ENCODE peak calls at places on chromosomes 7 and 10, in nine cellular contexts. W is cardiac fibroblast, D is PC-9, Y is nephron progenitor cell, B is HFFc6, S is hepatocyte, J is lower lobe of right lung, R is AG09309, F is astrocyte of the cerebellum. Z is an unnamed sample.

GRCh38 chr10:102235598-102235920 is 5.8 kb downstream of the PITX3 start:
- DNase-seq in W (peak; percentile 36), D (peak; percentile 25), Y (no peak), B (peak; percentile 18), S (no peak), J (no peak), R (no peak), F (no peak), Z (no peak)

GRCh38 chr7:105277341-105277740 is 111.4 kb downstream of the SRPK2 start:
- DNase-seq in W (peak; percentile 83), D (no peak), Y (no peak), B (peak; percentile 19), S (peak; percentile 6), J (no peak), R (no peak), F (peak; percentile 77), Z (no peak)

GRCh38 chr7:35975851-35976454 is 175.1 kb downstream of the SEPTIN7 start:
- DNase-seq in W (peak; percentile 89), D (peak; percentile 60), Y (peak; percentile 55), B (peak; percentile 66), S (peak; percentile 86), J (no peak), R (peak; percentile 59), F (peak; percentile 73), Z (no peak)

GRCh38 chr7:462173-463103 is 57.2 kb downstream of the PDGFA start:
- DNase-seq in W (no peak), D (no peak), Y (no peak), B (no peak), S (no peak), J (peak; percentile 45), R (no peak), F (no peak), Z (no peak)

GRCh38 chr7:70068531-70068930 is 470.3 kb downstream of the AUTS2 start:
- DNase-seq in W (no peak), D (no peak), Y (no peak), B (no peak), S (no peak), J (no peak), R (no peak), F (no peak), Z (no peak)

GRCh38 chr7:2716488-2716887 is 28.5 kb downstream of the AMZ1 start:
- DNase-seq in W (no peak), D (no peak), Y (no peak), B (no peak), S (no peak), J (no peak), R (no peak), F (no peak), Z (no peak)

GRCh38 chr7:131778601-131779000 is 222.2 kb upstream of the PODXL start:
- DNase-seq in W (no peak), D (no peak), Y (no peak), B (no peak), S (no peak), J (no peak), R (no peak), F (no peak), Z (no peak)

GRCh38 chr10:96699613-96700012 is 20.7 kb downstream of the PIK3AP1 start:
- DNase-seq in W (no peak), D (no peak), Y (no peak), B (no peak), S (no peak), J (no peak), R (no peak), F (no peak), Z (no peak)

GRCh38 chr7:93902777-93903423 is 3.5 kb upstream of the GNGT1 start:
- DNase-seq in W (peak; percentile 84), D (no peak), Y (peak; percentile 20), B (no peak), S (peak; percentile 57), J (no peak), R (no peak), F (no peak), Z (no peak)

GRCh38 chr10:71277914-71278665 is 41.0 kb upstream of the SLC29A3 start:
- DNase-seq in W (no peak), D (no peak), Y (no peak), B (no peak), S (no peak), J (no peak), R (no peak), F (no peak), Z (no peak)

GRCh38 chr10:71276873-71277272 is 42.2 kb upstream of the SLC29A3 start:
- DNase-seq in W (no peak), D (no peak), Y (no peak), B (no peak), S (no peak), J (no peak), R (no peak), F (no peak), Z (no peak)

GRCh38 chr10:71273506-71273905 is 45.6 kb upstream of the SLC29A3 start:
- DNase-seq in W (no peak), D (no peak), Y (no peak), B (no peak), S (no peak), J (no peak), R (no peak), F (no peak), Z (no peak)

GRCh38 chr10:71272122-71272771 is 46.8 kb upstream of the SLC29A3 start:
- DNase-seq in W (peak; percentile 89), D (no peak), Y (no peak), B (peak; percentile 71), S (no peak), J (no peak), R (no peak), F (no peak), Z (no peak)

DNA sequence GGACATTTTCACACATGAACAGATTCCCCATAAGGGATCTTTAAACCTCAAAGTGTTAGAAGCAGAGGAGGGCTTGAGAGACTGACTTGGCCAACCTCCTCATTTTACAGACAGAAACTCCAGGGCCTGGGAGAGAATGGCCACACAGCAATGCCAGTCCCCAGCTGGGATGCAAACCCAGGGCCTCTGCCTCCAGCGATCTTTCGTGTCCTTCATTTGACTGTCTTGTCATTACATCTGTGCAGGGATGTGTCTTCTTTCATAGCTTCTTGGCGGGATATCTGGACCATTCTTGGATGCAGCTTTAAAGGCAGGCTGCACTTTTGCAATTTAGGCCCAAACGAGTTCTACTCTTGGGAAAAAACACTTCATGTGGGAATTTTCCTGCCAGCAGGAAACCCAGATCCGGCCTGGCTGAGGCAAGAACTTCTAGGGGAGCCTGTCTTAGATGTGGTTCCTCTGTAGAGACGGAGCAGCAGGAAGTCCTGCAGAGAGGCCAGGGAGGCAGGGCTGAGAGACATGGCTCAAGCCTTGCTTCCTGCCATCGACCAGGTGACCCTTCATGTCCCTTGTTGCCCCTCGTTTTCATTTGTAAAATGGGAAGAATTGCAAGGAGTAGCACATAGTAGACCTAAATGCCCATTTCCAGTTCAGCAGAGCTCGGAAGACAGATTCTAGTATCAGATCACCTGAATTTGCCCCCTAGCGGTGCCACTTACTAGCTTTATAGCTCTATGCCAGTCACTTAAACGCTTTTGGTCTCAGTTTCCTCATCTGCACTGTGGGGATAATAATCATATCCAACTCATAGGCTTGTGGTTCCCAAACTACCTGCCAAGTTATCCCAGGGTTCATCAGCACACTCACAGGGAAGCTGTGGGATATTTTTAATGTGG is 43.9 kb upstream of the SLC29A3 start:
- DNase-seq in W (no peak), D (no peak), Y (no peak), B (no peak), S (no peak), J (no peak), R (no peak), F (peak; percentile 37), Z (no peak)
- TF ChIP-seq CTCF in W (no peak), D (no peak), Y (no peak), B (no peak), S (no peak), J (no peak), R (no peak), F (no peak), Z (no peak)

GRCh38 chr10:113740850-113741249 is 10.6 kb upstream of the PLEKHS1 start:
- DNase-seq in W (no peak), D (no peak), Y (no peak), B (no peak), S (no peak), J (no peak), R (no peak), F (no peak), Z (no peak)
- TF ChIP-seq CTCF in W (no peak), D (no peak), Y (no peak), B (no peak), S (no peak), J (no peak), R (no peak), F (no peak), Z (no peak)

GRCh38 chr10:74140553-74140952 is 10.1 kb downstream of the AP3M1 start:
- DNase-seq in W (no peak), D (no peak), Y (no peak), B (no peak), S (no peak), J (no peak), R (no peak), F (no peak), Z (no peak)

GRCh38 chr10:74137992-74138391 is 12.6 kb downstream of the AP3M1 start:
- DNase-seq in W (no peak), D (no peak), Y (no peak), B (no peak), S (no peak), J (no peak), R (no peak), F (no peak), Z (no peak)

GRCh38 chr10:74135452-74135851 is 15.2 kb downstream of the AP3M1 start:
- DNase-seq in W (no peak), D (no peak), Y (no peak), B (no peak), S (no peak), J (no peak), R (no peak), F (no peak), Z (no peak)

GRCh38 chr10:74145133-74145532 is 5.5 kb downstream of the AP3M1 start:
- DNase-seq in W (peak; percentile 85), D (no peak), Y (no peak), B (peak; percentile 81), S (peak; percentile 41), J (no peak), R (peak; percentile 67), F (peak; percentile 76), Z (no peak)

DNA sequence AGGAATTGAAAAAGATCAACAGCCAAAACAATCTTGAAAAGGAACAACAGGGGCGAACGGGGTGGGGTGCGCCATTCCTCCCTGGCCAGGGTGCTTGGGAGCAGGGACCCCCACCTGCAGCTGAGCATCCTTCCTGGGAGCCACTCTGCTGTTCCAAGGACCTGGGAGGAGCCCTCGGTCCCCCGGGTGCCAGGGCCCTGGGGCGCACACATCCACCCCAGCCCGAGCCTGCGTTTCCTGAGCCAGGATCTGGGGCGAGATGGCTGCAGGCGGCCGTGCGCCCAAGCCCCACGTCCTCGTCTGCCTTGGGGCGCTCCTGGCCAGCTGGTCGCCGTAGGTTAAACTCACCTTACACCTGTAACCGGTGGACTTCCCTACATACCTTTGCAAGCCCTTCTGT is 10.6 kb downstream of the AP3M1 start:
- DNase-seq in W (no peak), D (no peak), Y (no peak), B (no peak), S (no peak), J (no peak), R (no peak), F (no peak), Z (no peak)
- TF ChIP-seq CTCF in W (no peak), D (no peak), Y (no peak), B (no peak), S (no peak), J (no peak), R (no peak), F (no peak), Z (no peak)

DNA sequence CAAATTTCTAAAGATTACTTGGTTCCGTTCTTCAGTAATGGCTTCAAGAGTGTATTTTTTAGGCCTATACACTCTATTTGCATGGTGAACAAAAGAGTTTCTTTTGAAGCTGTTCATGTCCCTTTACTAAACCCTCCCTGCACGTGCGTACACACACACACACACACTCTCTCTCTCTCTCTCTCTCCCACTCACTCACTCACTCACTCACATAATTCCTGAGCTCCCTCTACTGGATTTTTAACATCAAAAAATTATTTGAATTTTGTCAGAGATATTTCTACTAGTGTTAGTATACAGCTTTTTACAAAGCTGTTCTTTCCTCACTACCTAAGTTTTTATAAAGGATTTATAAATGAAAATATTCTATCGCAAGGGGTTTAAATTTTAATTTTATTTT is 85.9 kb downstream of the UBE3C start:
- DNase-seq in W (peak; percentile 46), D (no peak), Y (no peak), B (no peak), S (peak; percentile 43), J (no peak), R (no peak), F (no peak), Z (no peak)
- TF ChIP-seq CTCF in W (no peak), D (peak; percentile 55), Y (no peak), B (no peak), S (peak; percentile 50), J (no peak), R (peak; percentile 24), F (peak; percentile 16), Z (no peak)